ENCODE peak calls at places on chromosomes 16 and 17, in six cellular contexts. Z, W, A, V, I and T are unnamed samples.

GRCh38 chr17:8745586-8746500 is 1.2 kb upstream of the CCDC42 start:
- DNase-seq in I (peak), Z (peak), A (peak), W (peak), V (peak), T (peak)

GRCh38 chr17:10626378-10626777 is 30.7 kb downstream of the MYH3 start:
- DNase-seq in A (no peak), Z (no peak), V (no peak), I (no peak), W (no peak), T (no peak)

GRCh38 chr17:48351916-48352332 is 78.1 kb downstream of the SKAP1 start:
- DNase-seq in A (no peak), I (peak), W (no peak), V (no peak), Z (peak), T (no peak)

GRCh38 chr17:74528491-74529199 is 2.6 kb downstream of the CD300LB start:
- DNase-seq in Z (peak), V (no peak), I (no peak), A (peak), W (peak), T (peak)

GRCh38 chr17:73286863-73287296 is 24.9 kb downstream of the CDC42EP4 start:
- DNase-seq in Z (no peak), I (no peak), W (no peak), A (no peak), V (peak), T (no peak)

GRCh38 chr17:57302690-57303089 is 46.4 kb downstream of the MSI2 start:
- DNase-seq in A (no peak), W (no peak), I (no peak), V (no peak), Z (no peak), T (no peak)

GRCh38 chr17:41212524-41213169 is 13.8 kb upstream of the KRTAP9-2 start:
- DNase-seq in A (no peak), V (no peak), W (no peak), I (no peak), Z (no peak), T (no peak)

GRCh38 chr16:81834868-81835267 is 55.8 kb downstream of the PLCG2 start:
- DNase-seq in V (no peak), Z (no peak), W (no peak), I (no peak), A (no peak), T (no peak)

GRCh38 chr17:11269210-11269609 is 28.2 kb downstream of the SHISA6 start:
- DNase-seq in V (no peak), Z (no peak), A (no peak), I (no peak), W (no peak), T (no peak)

GRCh38 chr17:30112794-30113193 is 3.8 kb upstream of the NSRP1 start:
- DNase-seq in A (no peak), I (no peak), V (no peak), Z (peak), W (no peak), T (no peak)

GRCh38 chr17:38870259-38871165 is 654 bp downstream of the LASP1 start:
- DNase-seq in A (peak), W (peak), V (peak), I (peak), Z (peak), T (peak)

GRCh38 chr17:32697728-32698625 is 178.9 kb downstream of the MYO1D start:
- DNase-seq in Z (no peak), V (no peak), A (no peak), W (no peak), I (no peak), T (no peak)

GRCh38 chr16:27174798-27175197 is 28.5 kb upstream of the KDM8 start:
- DNase-seq in I (no peak), Z (no peak), V (no peak), W (peak), A (no peak), T (no peak)

GRCh38 chr16:58494981-58495860 is 4.7 kb upstream of the NDRG4 start:
- DNase-seq in V (peak), W (peak), Z (peak), I (peak), A (peak), T (peak)

GRCh38 chr17:77317091-77317519 is 176.3 kb downstream of the SEC14L1 start:
- DNase-seq in I (no peak), Z (no peak), A (no peak), V (no peak), W (peak), T (peak)

GRCh38 chr16:2953706-2954105 is 10.4 kb upstream of the KREMEN2 start:
- DNase-seq in I (no peak), W (no peak), Z (no peak), A (no peak), V (no peak), T (peak)

GRCh38 chr17:17232303-17232621 is 4.7 kb downstream of the FLCN start:
- DNase-seq in I (no peak), W (no peak), V (no peak), A (no peak), Z (no peak), T (peak)

GRCh38 chr16:26787924-26788323 is 278.8 kb upstream of the C16orf82 start:
- DNase-seq in W (no peak), A (no peak), Z (no peak), V (no peak), I (no peak), T (no peak)

GRCh38 chr17:28574536-28574935 is 2.2 kb downstream of the ALDOC start:
- DNase-seq in W (peak), V (no peak), I (no peak), Z (no peak), A (no peak), T (no peak)

GRCh38 chr17:77465358-77466041 is 324.7 kb downstream of the SEC14L1 start:
- DNase-seq in Z (peak), A (peak), W (peak), I (no peak), V (no peak), T (peak)

GRCh38 chr17:40177275-40177874 is at the start of gene RAPGEFL1:
- DNase-seq in W (peak), I (peak), A (peak), V (peak), Z (peak), T (peak)

GRCh38 chr16:15810411-15810810 is 46.4 kb downstream of the MYH11 start:
- DNase-seq in I (no peak), V (no peak), W (no peak), A (no peak), Z (no peak), T (peak)

GRCh38 chr17:16470302-16470701 is 21.7 kb downstream of the LRRC75A start:
- DNase-seq in W (peak), A (no peak), V (no peak), Z (no peak), I (no peak), T (no peak)

GRCh38 chr17:55161935-55162555 is 102.7 kb upstream of the HLF start:
- DNase-seq in I (no peak), W (no peak), Z (no peak), V (no peak), A (no peak), T (no peak)

GRCh38 chr17:55421179-55421934 is at the start of gene MMD:
- DNase-seq in I (no peak), W (peak), Z (no peak), A (peak), V (no peak), T (peak)

GRCh38 chr16:17368511-17368910 is 102.2 kb downstream of the XYLT1 start:
- DNase-seq in W (peak), A (no peak), V (no peak), I (no peak), Z (no peak), T (no peak)

GRCh38 chr17:42865638-42866094 is 14.7 kb downstream of the AOC3 start:
- DNase-seq in W (no peak), Z (no peak), A (no peak), V (no peak), I (no peak), T (no peak)

GRCh38 chr17:4658478-4659305 is 17.2 kb upstream of the ALOX15 start:
- DNase-seq in I (no peak), V (no peak), A (no peak), W (no peak), Z (peak), T (no peak)

GRCh38 chr17:76370261-76370993 is 14.0 kb upstream of the SPHK1 start:
- DNase-seq in Z (no peak), A (peak), W (peak), I (no peak), V (peak), T (no peak)

DNA sequence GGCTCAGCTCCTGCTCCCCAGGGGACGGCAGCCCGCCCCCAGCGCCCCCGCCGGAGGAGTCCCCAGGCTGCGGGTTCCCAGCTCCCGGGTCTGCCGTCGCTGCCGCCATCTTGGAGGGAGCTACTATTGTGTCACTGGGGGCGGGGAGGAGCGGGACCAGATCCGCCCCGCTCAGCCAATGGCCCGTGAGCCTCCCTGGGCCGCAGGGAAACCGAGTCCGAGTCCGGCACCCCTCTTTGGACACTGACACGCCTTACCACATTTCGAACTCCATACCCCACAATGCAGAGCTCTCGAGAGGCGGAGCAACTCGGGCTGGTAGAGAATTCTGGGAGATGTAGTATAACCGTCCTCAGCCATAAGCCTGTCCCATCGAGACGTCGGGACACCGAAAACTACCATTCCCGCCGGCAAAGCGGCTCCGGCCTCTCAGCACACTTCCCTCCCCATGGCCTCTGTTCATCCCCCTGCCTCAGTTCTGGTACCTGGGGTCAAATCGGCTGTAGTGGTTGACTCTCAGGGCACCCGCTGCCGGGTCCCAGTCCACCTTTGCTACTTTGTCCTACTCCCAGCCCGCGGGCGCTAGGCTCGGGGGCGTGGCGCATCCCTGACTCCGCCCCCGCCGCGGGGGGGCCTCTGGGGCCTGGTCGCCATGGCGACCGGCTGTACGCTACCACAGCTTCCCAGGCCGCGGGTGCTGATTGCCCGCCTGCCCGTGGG is at the start of the genes RANBP10 and TSNAXIP1:
- DNase-seq in I (peak), V (peak), A (peak), Z (peak), W (peak), T (peak)
- TF ChIP-seq CTCF in I (no peak), V (no peak), A (no peak), Z (no peak), W (no peak), T (no peak)

DNA sequence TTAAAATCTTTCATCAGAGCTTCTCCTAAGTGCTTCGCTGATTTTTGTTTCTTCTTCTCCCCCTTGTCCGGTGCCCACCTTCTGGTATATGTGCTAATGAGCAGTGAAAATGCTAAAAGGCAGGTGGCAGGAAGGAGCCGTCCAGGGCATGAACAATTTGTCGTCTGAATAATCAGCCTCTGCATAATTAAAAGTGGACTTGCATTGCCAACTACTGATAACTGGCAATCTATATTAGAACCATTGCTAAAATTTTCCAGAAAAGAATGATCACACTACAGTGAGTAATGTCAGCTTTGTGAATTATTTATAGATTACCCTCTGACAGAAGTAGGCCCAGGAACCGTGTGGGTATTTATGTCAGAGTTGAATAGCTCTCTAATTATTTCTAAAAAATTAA is 28.1 kb downstream of the SERPINF1 start:
- DNase-seq in W (no peak), Z (no peak), V (no peak), A (no peak), I (no peak), T (peak)
- TF ChIP-seq CTCF in W (peak), Z (no peak), V (no peak), A (no peak), I (no peak), T (no peak)

DNA sequence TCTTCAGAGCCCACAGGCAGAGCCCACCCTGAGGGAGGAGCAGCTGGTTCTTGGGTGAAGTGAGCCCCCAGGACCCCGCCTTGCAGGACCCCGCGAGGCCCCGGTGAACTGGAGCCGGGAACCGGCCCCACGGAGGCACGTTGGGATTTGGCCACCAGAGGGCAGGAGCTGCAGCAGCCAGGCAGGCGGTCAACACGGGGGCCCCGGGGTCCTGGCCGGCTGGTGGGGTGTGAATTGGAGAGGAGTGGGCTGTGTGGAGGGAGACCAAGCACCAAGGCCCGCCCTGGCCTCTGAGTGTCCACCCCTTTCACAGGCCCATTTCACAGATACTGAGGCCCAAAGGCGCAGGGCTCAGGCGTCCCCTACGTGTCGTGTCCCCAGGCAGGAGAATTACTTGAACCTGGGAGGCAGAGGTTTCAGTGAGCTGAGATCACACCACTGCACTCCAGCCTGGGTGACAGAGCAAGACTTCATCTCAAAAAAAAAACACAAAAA is 2.2 kb downstream of the DPEP1 start:
- DNase-seq in A (no peak), I (peak), Z (peak), V (no peak), W (peak), T (no peak)
- TF ChIP-seq CTCF in A (peak), I (peak), Z (peak), V (no peak), W (peak), T (peak)

GRCh38 chr16:7456221-7456620 is 123.6 kb downstream of the RBFOX1 start:
- DNase-seq in I (no peak), W (no peak), A (no peak), V (no peak), Z (no peak), T (no peak)
- TF ChIP-seq CTCF in I (no peak), W (no peak), A (no peak), V (no peak), Z (no peak), T (no peak)

DNA sequence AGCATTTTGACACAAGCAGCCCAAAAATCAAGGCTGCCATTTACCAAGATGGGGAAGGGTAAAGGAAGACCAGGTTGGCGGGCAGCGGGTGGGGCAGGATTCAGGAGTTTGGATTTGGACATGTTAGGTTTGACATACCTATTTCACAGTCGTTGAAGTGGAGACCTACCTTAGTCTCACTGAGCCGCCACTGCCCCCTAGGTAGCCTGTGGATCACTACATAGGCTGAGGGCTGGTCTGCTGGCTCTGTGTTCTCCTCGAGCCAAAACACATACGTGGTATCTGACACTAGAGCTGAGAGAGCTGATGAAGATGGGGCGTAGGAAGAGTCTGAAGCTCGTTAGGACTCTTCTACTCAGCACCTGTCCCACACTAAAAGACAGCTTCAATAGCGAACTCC is 115.1 kb downstream of the HIC1 start:
- DNase-seq in W (peak), V (no peak), Z (peak), A (no peak), I (no peak), T (no peak)
- TF ChIP-seq CTCF in W (peak), V (no peak), Z (peak), A (no peak), I (peak), T (peak)

GRCh38 chr17:31216053-31216751 is 80.8 kb downstream of the OMG start:
- DNase-seq in I (peak), V (peak), Z (peak), A (no peak), W (no peak), T (no peak)
- TF ChIP-seq CTCF in I (peak), V (peak), Z (peak), A (peak), W (peak), T (peak)

GRCh38 chr16:86819523-86819887 is 241.2 kb downstream of the FOXL1 start:
- DNase-seq in I (no peak), V (no peak), A (no peak), Z (no peak), W (no peak), T (no peak)
- TF ChIP-seq CTCF in I (peak), V (no peak), A (no peak), Z (no peak), W (no peak), T (no peak)

GRCh38 chr16:30902070-30902972 is 5.9 kb downstream of the CTF1 start:
- DNase-seq in Z (peak), I (peak), W (peak), V (peak), A (peak), T (peak)
- TF ChIP-seq CTCF in Z (peak), I (no peak), W (peak), V (peak), A (no peak), T (no peak)

GRCh38 chr16:50776042-50776441 is 34.2 kb downstream of the CYLD start:
- DNase-seq in V (no peak), I (no peak), W (no peak), Z (no peak), A (no peak), T (no peak)

GRCh38 chr16:50778284-50779163 is 36.6 kb downstream of the CYLD start:
- DNase-seq in I (no peak), V (no peak), Z (no peak), W (no peak), A (no peak), T (no peak)

GRCh38 chr16:50781518-50781917 is 39.6 kb downstream of the CYLD start:
- DNase-seq in V (no peak), W (no peak), Z (no peak), A (no peak), I (no peak), T (no peak)

DNA sequence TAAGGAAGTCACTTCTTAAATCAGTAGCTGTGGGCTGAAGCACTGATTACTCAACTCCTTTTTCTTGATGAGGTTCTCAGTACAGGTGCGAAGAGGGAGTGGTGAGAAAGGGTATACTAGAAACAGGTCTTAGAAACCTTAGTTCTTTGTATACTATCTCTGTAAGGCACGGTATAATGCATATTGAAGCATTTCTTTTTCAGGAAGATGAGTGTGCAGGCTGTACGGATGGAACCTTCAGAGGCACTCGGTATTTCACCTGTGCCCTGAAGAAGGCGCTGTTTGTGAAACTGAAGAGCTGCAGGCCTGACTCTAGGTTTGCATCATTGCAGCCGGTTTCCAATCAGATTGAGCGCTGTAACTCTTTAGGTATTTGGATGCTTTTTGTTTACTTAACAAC is 39.2 kb downstream of the CYLD start:
- DNase-seq in Z (no peak), I (no peak), V (no peak), W (no peak), A (no peak), T (no peak)
- TF ChIP-seq CTCF in Z (no peak), I (no peak), V (no peak), W (no peak), A (no peak), T (no peak)

DNA sequence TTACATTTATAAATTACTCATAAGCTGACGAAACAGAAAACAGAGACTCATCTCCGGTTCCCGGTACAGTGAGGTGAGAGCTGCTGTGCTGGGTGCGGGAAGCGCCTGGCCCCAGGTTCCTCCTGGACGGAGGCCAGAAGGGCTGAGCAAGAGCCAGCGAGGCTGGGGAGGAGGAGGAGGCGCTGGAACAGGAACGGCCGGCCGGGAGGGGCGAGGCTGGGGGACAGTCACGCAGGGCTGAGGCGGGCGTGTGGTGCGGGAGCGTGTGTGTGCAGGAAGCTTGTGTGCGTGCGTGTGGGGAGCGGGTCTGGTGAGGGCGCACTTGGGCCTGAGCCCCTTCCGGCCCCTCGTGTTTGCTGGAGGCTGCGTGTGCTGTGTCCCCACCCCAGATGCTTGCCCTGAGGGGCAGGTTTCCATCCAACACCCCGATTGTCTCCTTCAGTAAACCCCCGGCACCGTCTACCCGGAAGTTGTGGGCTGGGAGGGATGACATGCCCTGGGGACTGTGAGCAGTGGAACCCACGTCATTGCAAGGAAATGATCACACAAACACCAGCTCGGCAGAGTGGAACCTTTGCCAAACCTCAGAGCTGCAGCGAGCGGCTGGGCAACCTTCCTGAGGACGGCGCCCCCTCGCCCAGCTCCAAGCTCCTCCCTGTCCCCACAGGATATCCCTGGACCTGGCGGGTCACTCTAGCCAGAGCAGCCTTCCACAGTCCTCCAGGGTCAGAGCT is 19.4 kb downstream of the CD7 start:
- DNase-seq in W (peak), A (peak), V (peak), I (no peak), Z (peak), T (peak)
- TF ChIP-seq CTCF in W (no peak), A (no peak), V (peak), I (peak), Z (peak), T (peak)